ENCODE peak calls at places on chromosomes 13 and 19, in nine cellular contexts. V, L, A, Z, F, H, S, U and K are unnamed samples.

GRCh38 chr19:7729211-7729610 is 2.7 kb downstream of the CLEC4G start:
- DNase-seq in S (no peak), Z (no peak), V (no peak), H (no peak), L (no peak), U (no peak), A (no peak), F (no peak), K (no peak)

GRCh38 chr13:110379358-110379757 is 72.3 kb downstream of the COL4A2 start:
- DNase-seq in U (no peak), A (no peak), H (no peak), S (no peak), V (no peak), F (no peak), Z (no peak), L (no peak), K (no peak)

GRCh38 chr19:46764817-46765291 is 18.6 kb upstream of the STRN4 start:
- DNase-seq in S (no peak), F (no peak), V (no peak), Z (peak), L (peak), H (no peak), U (no peak), A (no peak), K (no peak)

GRCh38 chr13:111359237-111359915 is 38.9 kb downstream of the TEX29 start:
- DNase-seq in S (peak), A (no peak), H (no peak), V (no peak), U (no peak), F (no peak), L (no peak), Z (no peak), K (peak)

GRCh38 chr19:34639491-34640085 is 37.4 kb downstream of the SCGB2B2 start:
- DNase-seq in A (peak), S (no peak), L (peak), F (peak), V (peak), U (no peak), Z (no peak), H (no peak), K (peak)

GRCh38 chr19:54316746-54317107 is 3.8 kb upstream of the LILRA5 start:
- DNase-seq in L (no peak), F (peak), Z (no peak), A (no peak), U (no peak), H (peak), S (no peak), V (no peak), K (no peak)

GRCh38 chr19:30314056-30314804 is 58.0 kb upstream of the ZNF536 start:
- DNase-seq in S (no peak), F (no peak), Z (no peak), V (no peak), U (no peak), L (no peak), H (no peak), A (no peak), K (no peak)

GRCh38 chr19:55189424-55189823 is 9.3 kb upstream of the SYT5 start:
- DNase-seq in V (no peak), U (peak), Z (peak), S (no peak), F (peak), A (no peak), L (peak), H (peak), K (no peak)

GRCh38 chr19:18857223-18857622 is 25.5 kb downstream of the UPF1 start:
- DNase-seq in F (no peak), U (no peak), Z (no peak), L (no peak), S (no peak), H (no peak), V (no peak), A (no peak), K (no peak)

GRCh38 chr13:103140001-103140671 is 73.9 kb upstream of the SLC10A2 start:
- DNase-seq in U (no peak), L (no peak), H (no peak), Z (no peak), V (no peak), F (peak), S (no peak), A (peak), K (no peak)

GRCh38 chr19:12564016-12564664 is 12.9 kb upstream of the ZNF564 start:
- DNase-seq in Z (peak), U (peak), V (peak), L (peak), S (peak), H (peak), F (peak), A (peak), K (peak)

GRCh38 chr19:42199440-42200115 is 17.9 kb downstream of the DEDD2 start:
- DNase-seq in U (peak), V (no peak), H (no peak), F (no peak), Z (peak), S (no peak), L (peak), A (no peak), K (peak)

GRCh38 chr19:15337202-15337601 is 4.9 kb upstream of the BRD4 start:
- DNase-seq in F (no peak), L (no peak), U (no peak), V (no peak), A (no peak), H (no peak), Z (no peak), S (no peak), K (no peak)

GRCh38 chr19:16038196-16038695 is 38.0 kb upstream of the TPM4 start:
- DNase-seq in L (no peak), V (no peak), S (no peak), U (no peak), F (no peak), H (no peak), A (no peak), Z (no peak), K (no peak)

GRCh38 chr19:10946964-10947657 is 13.7 kb upstream of the SMARCA4 start:
- DNase-seq in H (no peak), F (peak), V (no peak), Z (no peak), U (no peak), L (no peak), A (no peak), S (no peak), K (no peak)

GRCh38 chr19:18875726-18876125 is 20.2 kb downstream of the CERS1 start:
- DNase-seq in H (no peak), S (no peak), V (no peak), U (no peak), Z (no peak), F (no peak), L (no peak), A (no peak), K (no peak)

GRCh38 chr13:60583911-60584753 is 187.1 kb downstream of the TDRD3 start:
- DNase-seq in U (peak), H (peak), F (peak), Z (no peak), S (no peak), A (peak), V (no peak), L (peak), K (no peak)

GRCh38 chr13:100473493-100474044 is 115.0 kb downstream of the GGACT start:
- DNase-seq in H (no peak), V (no peak), U (no peak), Z (no peak), L (no peak), S (no peak), F (no peak), A (no peak), K (no peak)

GRCh38 chr13:64819081-64819480 is 2411.1 kb downstream of the PCDH9 start:
- DNase-seq in Z (no peak), L (no peak), S (no peak), V (no peak), A (no peak), U (no peak), F (no peak), H (no peak), K (no peak)

GRCh38 chr19:46840157-46840942 is 10.3 kb downstream of the AP2S1 start:
- DNase-seq in F (peak), S (no peak), L (peak), A (peak), Z (peak), H (no peak), V (peak), U (no peak), K (peak)

GRCh38 chr13:93254775-93255174 is 28.2 kb downstream of the GPC6 start:
- DNase-seq in A (no peak), L (no peak), S (no peak), H (no peak), V (no peak), F (no peak), Z (no peak), U (no peak), K (no peak)

GRCh38 chr13:112728375-112729126 is 38.7 kb downstream of the ATP11A start:
- DNase-seq in L (no peak), H (no peak), Z (peak), A (no peak), V (no peak), F (no peak), U (peak), S (no peak), K (no peak)

GRCh38 chr13:63435668-63436275 is 2020.1 kb upstream of the PCDH20 start:
- DNase-seq in H (no peak), U (no peak), L (no peak), A (no peak), V (no peak), Z (no peak), F (peak), S (no peak), K (no peak)

GRCh38 chr13:92589955-92590354 is 636.7 kb upstream of the GPC6 start:
- DNase-seq in H (no peak), L (no peak), Z (no peak), A (no peak), U (no peak), V (no peak), S (no peak), F (no peak), K (no peak)

GRCh38 chr19:3062165-3063105 is at the start of gene TLE5:
- DNase-seq in F (no peak), L (peak), U (no peak), S (no peak), V (peak), H (no peak), A (no peak), Z (peak), K (peak)

DNA sequence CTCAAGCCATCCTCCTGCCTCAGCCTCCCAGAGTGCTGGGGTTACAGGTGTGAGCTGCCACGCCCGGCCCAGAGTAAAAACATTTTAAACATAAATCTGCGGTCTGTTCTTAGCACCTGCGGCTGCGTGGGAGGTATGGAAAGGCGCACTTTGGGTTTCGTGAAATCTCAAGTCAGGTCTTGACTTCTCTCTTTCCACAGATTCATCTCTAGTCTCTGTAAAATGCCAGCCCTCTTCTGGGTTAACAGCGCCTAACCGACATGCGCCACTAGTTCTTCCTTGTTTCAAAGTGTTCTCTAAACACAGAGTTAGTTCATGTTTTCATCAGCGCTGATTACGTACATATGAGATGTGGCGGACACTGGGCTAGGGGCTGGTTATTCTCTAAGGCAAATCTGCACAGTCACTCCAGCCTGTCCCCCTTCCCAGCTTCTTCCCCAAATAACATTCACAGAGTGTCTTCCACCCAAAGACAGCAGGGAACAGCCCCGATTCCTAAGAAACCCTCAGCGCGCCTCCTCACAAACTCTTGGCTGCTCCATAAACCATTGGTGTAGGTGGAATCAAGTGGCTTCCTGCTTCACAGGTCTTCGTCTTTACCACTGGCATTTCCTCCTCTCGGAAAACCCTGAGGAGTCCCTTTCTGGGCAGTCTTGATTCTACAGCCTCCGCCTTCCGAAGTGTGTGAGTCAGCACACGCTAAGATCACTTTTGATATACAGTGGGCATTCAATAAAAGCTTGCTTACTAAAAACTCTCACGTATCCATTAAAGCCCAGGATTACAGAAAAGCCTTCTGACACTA is 1.4 kb downstream of the PARP4 start:
- DNase-seq in S (no peak), H (no peak), L (peak), V (no peak), A (peak), F (peak), Z (no peak), U (no peak), K (peak)
- TF ChIP-seq EP300 in S (no peak), H (no peak), L (no peak), V (no peak), A (no peak), F (no peak), Z (no peak), U (no peak), K (no peak)

GRCh38 chr13:26424181-26424580 is 133.3 kb upstream of the WASF3 start:
- DNase-seq in A (no peak), Z (peak), L (no peak), H (no peak), S (no peak), U (no peak), V (no peak), F (no peak), K (no peak)
- TF ChIP-seq EP300 in A (no peak), Z (no peak), L (no peak), H (no peak), S (no peak), U (no peak), V (no peak), F (no peak), K (no peak)

GRCh38 chr13:95968906-95969305 is 84.3 kb downstream of the UGGT2 start:
- DNase-seq in S (no peak), A (no peak), H (no peak), V (no peak), L (no peak), Z (no peak), U (no peak), F (no peak), K (no peak)
- TF ChIP-seq EP300 in S (no peak), A (no peak), H (no peak), V (no peak), L (no peak), Z (no peak), U (no peak), F (no peak), K (no peak)

DNA sequence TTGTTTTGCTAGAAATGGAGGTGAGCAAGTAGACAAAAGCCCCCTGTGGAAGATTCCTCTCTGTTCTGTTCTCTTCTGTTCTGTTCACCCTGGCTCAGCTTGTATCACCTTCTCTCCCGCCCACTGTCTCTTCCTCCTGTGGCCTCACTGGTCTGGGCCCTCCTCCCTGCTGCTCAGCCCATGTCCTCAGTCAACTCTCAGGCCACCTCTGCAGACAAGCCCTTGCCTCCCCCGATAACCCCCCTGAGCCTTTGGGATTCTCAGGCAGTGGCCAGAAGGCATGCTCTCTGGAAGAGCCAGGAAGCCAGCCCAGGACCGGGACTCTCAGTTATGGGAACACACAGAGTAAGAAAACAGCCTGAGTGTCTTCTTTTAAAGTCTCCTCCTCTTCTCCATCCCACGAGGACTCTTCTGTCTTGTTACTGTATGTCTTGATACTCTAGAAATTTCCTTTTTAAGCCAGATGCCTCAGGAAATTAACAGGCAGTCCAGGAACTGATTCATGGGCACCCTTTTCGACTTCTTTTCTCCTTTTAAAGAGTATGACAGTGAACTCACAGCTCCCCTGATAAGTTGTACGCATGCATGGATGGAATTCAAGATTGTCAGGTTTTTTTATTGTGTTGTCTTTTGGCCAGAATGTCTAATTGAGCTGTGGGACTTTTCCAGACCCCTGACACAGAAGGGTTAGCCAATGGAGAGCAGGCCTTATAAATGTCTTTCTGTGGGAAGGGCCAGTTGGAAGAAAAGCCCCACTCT is 33.7 kb downstream of the SHISA2 start:
- DNase-seq in U (no peak), H (no peak), V (no peak), A (no peak), S (no peak), L (no peak), F (no peak), Z (no peak), K (no peak)
- TF ChIP-seq EP300 in U (no peak), H (no peak), V (no peak), A (no peak), S (no peak), L (no peak), F (no peak), Z (no peak), K (no peak)

DNA sequence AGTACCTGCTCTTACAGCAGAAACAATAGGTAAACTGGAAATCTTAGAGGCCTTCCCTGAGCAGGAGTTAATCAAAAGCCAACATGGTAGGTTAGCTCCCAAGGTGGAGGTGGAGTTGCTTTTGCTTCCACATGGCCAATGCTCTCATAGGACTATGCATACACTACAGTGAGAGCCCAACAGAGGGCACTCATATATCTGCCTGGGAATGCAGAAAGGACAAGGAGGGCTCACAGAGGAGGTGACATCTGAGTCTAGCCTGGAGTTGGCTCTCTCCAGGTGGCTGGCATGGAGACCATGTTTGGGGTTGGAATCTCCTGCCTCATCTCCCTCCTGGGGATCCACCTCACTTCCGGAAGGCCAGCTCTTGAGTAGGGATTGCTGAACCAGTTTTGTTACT is 34.6 kb downstream of the ATP8A2 start:
- DNase-seq in V (no peak), A (no peak), H (no peak), S (no peak), U (no peak), F (peak), Z (no peak), L (no peak), K (no peak)
- TF ChIP-seq EP300 in V (no peak), A (no peak), H (no peak), S (no peak), U (no peak), F (no peak), Z (no peak), L (no peak), K (no peak)

DNA sequence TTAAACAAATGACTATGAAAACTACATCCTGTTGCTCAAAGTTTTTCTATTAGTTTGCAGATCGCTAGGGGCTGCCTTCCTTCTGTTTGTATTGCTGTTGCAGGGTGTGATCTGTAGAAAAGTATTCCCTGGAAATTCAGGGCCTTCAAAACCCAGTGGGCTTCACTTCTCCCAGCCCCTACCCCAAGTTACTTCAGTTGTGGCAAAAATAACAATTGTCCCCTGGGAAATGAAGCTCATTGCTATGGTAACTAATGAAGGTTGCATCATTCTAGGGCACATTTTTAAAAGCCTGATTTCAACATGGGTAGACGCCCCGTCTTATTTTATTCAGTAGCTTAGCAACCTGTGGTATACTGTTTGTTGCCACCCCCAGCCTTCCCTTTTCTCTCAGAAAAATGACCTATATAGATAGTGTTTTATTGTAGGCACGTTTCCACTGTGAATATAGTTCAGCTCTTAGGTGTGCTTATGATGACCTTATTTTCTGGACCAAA is 60.9 kb downstream of the WDFY2 start:
- DNase-seq in A (no peak), L (no peak), Z (no peak), S (no peak), F (peak), U (no peak), H (no peak), V (no peak), K (no peak)
- TF ChIP-seq EP300 in A (no peak), L (no peak), Z (no peak), S (no peak), F (no peak), U (no peak), H (no peak), V (no peak), K (no peak)

DNA sequence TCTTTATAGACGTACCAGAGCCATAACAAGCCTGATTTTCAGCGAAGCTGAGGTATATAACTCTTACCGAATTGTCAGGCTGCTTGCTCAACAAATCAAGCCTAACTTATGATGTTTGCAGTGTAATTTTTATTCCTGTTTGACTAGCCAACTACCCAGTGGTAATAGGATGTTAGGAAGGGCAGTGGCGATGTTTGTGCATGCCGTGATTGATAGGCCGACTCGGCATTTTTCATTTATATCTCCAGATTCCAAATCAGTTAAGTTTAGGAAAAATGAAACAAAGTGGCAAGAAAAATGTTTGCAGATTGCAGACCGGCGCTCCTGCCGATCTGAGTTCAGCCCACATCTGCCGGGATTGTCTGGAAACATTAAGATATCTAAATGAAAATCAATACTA is 401.6 kb upstream of the ZNF507 start:
- DNase-seq in U (no peak), A (no peak), H (no peak), S (peak), F (no peak), Z (no peak), V (no peak), L (no peak), K (no peak)
- TF ChIP-seq EP300 in U (no peak), A (no peak), H (no peak), S (no peak), F (no peak), Z (no peak), V (no peak), L (no peak), K (no peak)

DNA sequence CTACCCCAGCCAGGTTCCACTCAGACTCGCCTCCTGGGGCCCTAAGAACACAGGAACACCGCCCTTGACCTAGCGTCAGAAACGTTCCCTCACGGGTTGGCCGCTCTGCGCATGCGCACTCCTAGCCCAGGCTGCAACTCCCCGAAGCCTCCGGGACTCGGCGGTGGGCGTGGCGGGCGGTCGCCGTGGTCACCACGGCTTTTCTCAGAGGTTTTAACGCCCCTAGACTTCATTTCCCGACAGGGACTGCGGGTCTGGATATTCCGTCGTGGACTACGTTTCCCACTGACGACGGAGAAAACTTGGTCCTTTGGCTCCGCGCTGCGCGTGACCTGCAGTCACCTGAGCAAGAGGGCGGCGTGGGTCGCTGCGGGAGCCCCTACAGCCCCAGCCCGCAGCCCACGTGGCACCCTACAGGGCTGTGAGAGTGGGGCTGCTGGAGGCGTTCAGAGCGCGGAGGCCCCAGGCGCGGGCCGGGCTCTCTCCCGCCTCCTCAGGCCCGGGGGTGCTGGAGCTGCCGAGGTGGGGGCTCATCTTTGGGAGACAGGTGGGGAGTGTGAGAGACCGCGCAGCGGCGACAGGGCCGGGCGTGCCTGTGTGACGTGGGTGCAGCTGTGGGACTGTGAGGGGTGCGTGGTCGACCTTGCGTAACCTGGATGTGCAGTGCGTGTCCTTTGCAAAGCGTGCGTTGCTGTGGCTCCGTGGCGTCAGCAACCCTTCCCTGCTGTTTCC is 38.0 kb upstream of the ZNF573 start:
- DNase-seq in H (peak), L (peak), V (peak), F (no peak), Z (peak), A (peak), U (peak), S (peak), K (peak)
- TF ChIP-seq EP300 in H (no peak), L (no peak), V (no peak), F (no peak), Z (no peak), A (no peak), U (no peak), S (no peak), K (no peak)